ENCODE peak calls at places on chromosomes 7 and 10, in eight cellular contexts. W is tibial nerve, N is stomach, S is K562, M is H1, F is transverse colon, V is sigmoid colon, Z is A549. Y is an unnamed sample.

GRCh38 chr10:99870051-99870730 is 87.8 kb downstream of the ABCC2 start:
- DNase-seq in W (no peak), N (no peak), V (no peak), Z (no peak), S (no peak), F (no peak), M (no peak), Y (no peak)

GRCh38 chr7:133662830-133663229 is 410.0 kb downstream of the EXOC4 start:
- DNase-seq in Z (no peak), F (no peak), W (no peak), N (no peak), S (no peak), M (no peak), V (no peak), Y (no peak)

GRCh38 chr7:68707146-68707545 is 891.1 kb upstream of the AUTS2 start:
- DNase-seq in M (no peak), N (no peak), Z (peak; percentile 35), F (no peak), V (no peak), S (no peak), W (no peak), Y (no peak)

GRCh38 chr7:47721670-47722069 is 139.8 kb upstream of the TNS3 start:
- DNase-seq in V (no peak), S (peak; percentile 27), Z (no peak), F (no peak), N (no peak), M (no peak), W (no peak), Y (no peak)

GRCh38 chr7:94584113-94584512 is 71.8 kb downstream of the SGCE start:
- DNase-seq in V (no peak), M (no peak), S (no peak), N (peak; percentile 59), W (no peak), Z (no peak), F (no peak), Y (no peak)

GRCh38 chr10:10891437-10891836 is 126.2 kb upstream of the CELF2 start:
- DNase-seq in N (no peak), S (no peak), M (no peak), Z (no peak), V (no peak), F (no peak), W (no peak), Y (no peak)

GRCh38 chr7:71886066-71886465 is 526.1 kb downstream of the CALN1 start:
- DNase-seq in M (no peak), Z (no peak), V (no peak), N (no peak), S (no peak), W (no peak), F (no peak), Y (peak; percentile 72)

GRCh38 chr7:41328131-41328530 is 374.8 kb downstream of the INHBA start:
- DNase-seq in Z (no peak), M (no peak), F (no peak), N (no peak), S (no peak), V (no peak), W (no peak), Y (no peak)

GRCh38 chr10:71205468-71205867 is 6.9 kb upstream of the UNC5B start:
- DNase-seq in F (no peak), M (no peak), W (no peak), S (no peak), N (no peak), Z (no peak), V (no peak), Y (no peak)

GRCh38 chr10:43278216-43278615 is 11.4 kb upstream of the RASGEF1A start:
- DNase-seq in V (no peak), Z (no peak), W (no peak), F (no peak), M (no peak), S (no peak), N (no peak), Y (no peak)

GRCh38 chr7:155206286-155207020 is 91.2 kb upstream of the INSIG1 start:
- DNase-seq in V (peak; percentile 83), Z (no peak), F (peak; percentile 56), S (peak; percentile 78), N (peak; percentile 34), W (peak; percentile 33), M (no peak), Y (no peak)

GRCh38 chr7:155207335-155208002 is 90.2 kb upstream of the INSIG1 start:
- DNase-seq in M (no peak), N (no peak), V (no peak), S (no peak), F (no peak), Z (no peak), W (no peak), Y (no peak)

GRCh38 chr7:155204744-155205367 is 92.8 kb upstream of the INSIG1 start:
- DNase-seq in F (no peak), W (no peak), V (peak; percentile 64), S (no peak), N (no peak), M (no peak), Z (no peak), Y (no peak)

GRCh38 chr7:155203882-155204691 is 93.6 kb upstream of the INSIG1 start:
- DNase-seq in N (peak; percentile 49), F (no peak), Z (no peak), V (peak; percentile 62), S (no peak), M (no peak), W (no peak), Y (no peak)

GRCh38 chr7:155205368-155206285 is 92.1 kb upstream of the INSIG1 start:
- DNase-seq in V (peak; percentile 95), M (no peak), F (peak; percentile 82), S (peak; percentile 100), Z (peak; percentile 95), W (peak; percentile 74), N (peak; percentile 64), Y (no peak)
- TF ChIP-seq EP300 in V (no peak), M (no peak), F (no peak), S (peak; percentile 82), Z (peak; percentile 37), W (no peak), N (no peak), Y (no peak)

GRCh38 chr7:51138121-51139085 is 178.2 kb downstream of the COBL start:
- DNase-seq in V (no peak), N (no peak), W (no peak), F (no peak), M (no peak), Z (no peak), S (no peak), Y (peak; percentile 37)
- TF ChIP-seq EP300 in V (no peak), N (no peak), W (no peak), F (no peak), M (no peak), Z (no peak), S (no peak), Y (no peak)

GRCh38 chr10:22367471-22367870 is 22.2 kb downstream of the SPAG6 start:
- DNase-seq in F (no peak), Z (no peak), M (no peak), V (no peak), N (no peak), W (no peak), S (no peak), Y (no peak)

GRCh38 chr10:22365644-22366565 is 20.6 kb downstream of the SPAG6 start:
- DNase-seq in Z (no peak), N (no peak), S (no peak), M (no peak), V (no peak), W (no peak), F (no peak), Y (no peak)

GRCh38 chr10:22365233-22365632 is 19.9 kb downstream of the SPAG6 start:
- DNase-seq in Z (no peak), W (no peak), F (no peak), S (no peak), N (no peak), M (no peak), V (no peak), Y (no peak)

GRCh38 chr10:22368402-22368801 is 23.1 kb downstream of the SPAG6 start:
- DNase-seq in W (no peak), M (no peak), Z (no peak), S (no peak), V (no peak), F (no peak), N (no peak), Y (no peak)

GRCh38 chr10:22366771-22367170 is 21.5 kb downstream of the SPAG6 start:
- DNase-seq in M (no peak), V (no peak), F (no peak), N (no peak), W (no peak), Z (no peak), S (no peak), Y (no peak)
- TF ChIP-seq EP300 in M (no peak), V (no peak), F (no peak), N (no peak), W (no peak), Z (no peak), S (no peak), Y (no peak)

DNA sequence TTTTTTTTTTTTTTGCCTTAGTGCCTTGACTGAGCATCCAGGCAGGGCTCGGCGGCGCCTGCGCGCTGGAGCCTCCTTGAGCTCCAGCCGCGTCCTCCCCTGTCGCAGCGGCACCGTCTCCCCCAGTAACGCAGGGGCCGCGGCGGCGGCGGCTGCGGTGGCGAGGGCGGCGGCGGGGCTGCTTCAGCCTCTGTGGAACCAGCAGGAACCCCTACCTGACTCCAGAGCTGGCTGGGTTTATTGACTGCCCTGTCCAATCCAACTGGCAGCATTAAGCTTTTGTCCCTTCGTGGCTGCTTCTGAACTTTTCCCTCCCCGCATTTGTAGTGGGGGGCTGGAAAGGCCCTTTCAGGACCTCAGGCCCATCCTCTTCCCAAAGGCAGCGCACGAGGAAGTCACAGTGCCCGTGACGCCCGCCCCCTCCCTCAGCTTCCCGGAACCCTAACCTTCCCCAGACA is at the start of gene GPR85:
- DNase-seq in F (peak; percentile 17), V (peak; percentile 76), S (peak; percentile 62), Z (peak; percentile 26), M (peak; percentile 29), N (peak; percentile 40), W (no peak), Y (no peak)
- TF ChIP-seq EP300 in F (no peak), V (no peak), S (no peak), Z (no peak), M (no peak), N (no peak), W (no peak), Y (no peak)

GRCh38 chr7:3172768-3173280 is 128.2 kb upstream of the SDK1 start:
- DNase-seq in M (no peak), V (no peak), N (no peak), Z (no peak), S (no peak), W (no peak), F (no peak), Y (no peak)
- TF ChIP-seq EP300 in M (no peak), V (no peak), N (no peak), Z (no peak), S (no peak), W (no peak), F (no peak), Y (no peak)

GRCh38 chr10:47403401-47404318 is 19.6 kb upstream of the ZNF488 start:
- DNase-seq in F (no peak), W (no peak), Z (peak; percentile 43), V (no peak), M (no peak), S (no peak), N (no peak), Y (peak; percentile 77)
- TF ChIP-seq EP300 in F (no peak), W (no peak), Z (no peak), V (no peak), M (no peak), S (no peak), N (no peak), Y (no peak)

GRCh38 chr10:93383562-93383981 is 98.6 kb downstream of the MYOF start:
- DNase-seq in W (no peak), S (no peak), N (no peak), Z (no peak), F (no peak), M (no peak), V (no peak), Y (no peak)
- TF ChIP-seq EP300 in W (no peak), S (no peak), N (no peak), Z (no peak), F (no peak), M (no peak), V (no peak), Y (no peak)

Y was measured in esophagus muscularis mucosa.